ENCODE peak calls at places on chromosomes 12 and 14, in four cellular contexts. F, T, Q and H are unnamed samples.

GRCh38 chr14:74488788-74489397 is 4.2 kb downstream of the NPC2 start:
- DNase-seq in Q (no peak), T (no peak), F (no peak), H (no peak)

GRCh38 chr12:124508323-124509096 is 58.9 kb downstream of the NCOR2 start:
- DNase-seq in T (no peak), Q (peak), F (no peak), H (no peak)

GRCh38 chr14:99535448-99535847 is 54.2 kb downstream of the CCNK start:
- DNase-seq in T (no peak), F (no peak), Q (no peak), H (no peak)

GRCh38 chr12:89525002-89525823 is 617 bp upstream of the GALNT4 start:
- DNase-seq in Q (peak), T (peak), F (no peak), H (peak)

GRCh38 chr12:39064712-39065111 is 159.3 kb upstream of the CPNE8 start:
- DNase-seq in T (no peak), F (no peak), Q (no peak), H (no peak)

GRCh38 chr12:34108967-34109366 is 86.7 kb downstream of the ALG10 start:
- DNase-seq in F (no peak), Q (no peak), T (no peak), H (no peak)

GRCh38 chr12:50845021-50845647 is 2.4 kb downstream of the TMPRSS12 start:
- DNase-seq in T (no peak), F (no peak), Q (no peak), H (no peak)

GRCh38 chr12:107845226-107845979 is 70.9 kb downstream of the ASCL4 start:
- DNase-seq in Q (no peak), F (no peak), T (no peak), H (no peak)

GRCh38 chr12:4439736-4440135 is 5.9 kb downstream of the FGF6 start:
- DNase-seq in T (no peak), Q (no peak), F (no peak), H (no peak)

GRCh38 chr14:105852378-105853088 is 326.1 kb downstream of the TMEM121 start:
- DNase-seq in F (no peak), T (no peak), Q (no peak), H (no peak)
- TF ChIP-seq SP1 in F (no peak), T (no peak), Q (no peak), H (no peak)

GRCh38 chr14:51989293-51990234 is at the start of gene RTRAF:
- DNase-seq in Q (peak), T (peak), F (peak), H (peak)
- TF ChIP-seq FOXK2 in Q (no peak), T (no peak), F (no peak), H (no peak)

DNA sequence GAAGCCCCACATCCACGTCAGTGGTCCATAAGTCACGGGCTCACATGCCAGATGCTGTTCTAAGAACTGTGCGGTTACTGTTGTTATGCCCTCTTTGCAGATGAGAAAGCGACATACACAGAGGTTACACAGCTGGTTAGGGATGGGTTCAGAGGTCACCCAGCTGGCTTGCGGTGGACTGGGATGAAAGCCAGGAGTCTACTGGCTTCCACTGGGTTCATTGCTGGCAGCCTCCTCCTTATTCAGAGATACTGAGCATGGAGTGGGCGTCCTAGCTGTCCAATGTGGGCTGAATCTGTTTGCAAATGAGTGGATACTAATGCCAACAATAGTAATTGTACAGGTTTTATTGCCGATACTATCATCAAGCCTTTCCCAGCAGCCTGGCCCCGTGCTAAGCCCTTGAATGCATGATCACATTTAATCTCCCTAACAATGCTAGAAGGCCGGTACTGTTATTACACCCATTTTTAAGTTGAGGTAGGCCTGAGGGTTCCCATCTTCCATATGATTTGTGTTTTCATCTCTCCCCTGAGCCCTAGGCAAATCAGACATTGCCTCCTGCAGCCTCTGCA is 129.1 kb downstream of the PLXNC1 start:
- DNase-seq in Q (no peak), T (peak), F (no peak), H (no peak)
- TF ChIP-seq FOXM1 in Q (no peak), T (no peak), F (no peak), H (no peak)

DNA sequence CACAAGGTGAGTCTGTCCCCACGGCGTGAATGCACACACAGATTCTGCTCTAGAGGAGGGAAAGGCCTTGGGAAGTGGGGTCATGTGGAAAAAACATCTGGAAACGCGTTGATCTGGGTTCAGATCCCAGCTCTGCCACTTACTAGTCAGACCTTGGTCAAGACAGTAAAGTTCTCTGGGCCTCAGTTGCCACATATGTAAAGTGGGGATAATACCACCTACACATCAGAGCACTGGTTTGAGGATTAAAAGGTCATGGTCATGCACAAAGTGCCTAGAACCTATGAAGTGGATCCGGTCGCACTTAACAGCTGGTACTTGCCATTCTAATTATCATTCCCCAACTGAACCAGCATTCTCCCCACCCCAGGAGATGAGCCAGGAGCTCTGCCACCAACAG is 4.7 kb downstream of the PLEKHG6 start:
- DNase-seq in F (no peak), Q (no peak), T (no peak), H (no peak)
- TF ChIP-seq SP1 in F (no peak), Q (no peak), T (no peak), H (no peak)

DNA sequence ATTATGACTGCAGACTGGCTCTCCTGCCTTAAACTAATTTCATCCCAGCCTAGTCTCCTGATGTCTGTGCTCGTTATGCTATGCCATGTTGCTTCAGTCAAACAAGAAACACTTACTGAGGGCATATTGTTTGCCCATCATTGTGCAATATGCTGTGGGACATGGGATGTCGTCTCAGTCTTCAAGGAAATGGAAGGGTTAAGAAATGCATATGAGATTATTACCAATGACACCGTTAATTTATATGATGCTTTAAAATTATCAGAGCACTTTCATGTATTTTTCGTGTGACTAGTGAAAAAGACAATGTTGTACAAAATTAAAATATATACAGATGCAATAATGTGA is 30.6 kb downstream of the TTC9 start:
- DNase-seq in F (no peak), T (no peak), Q (no peak), H (no peak)
- TF ChIP-seq FOXK2 in F (no peak), T (no peak), Q (no peak), H (no peak)